ENCODE peak calls at places on chromosomes 12 and 14, in eight cellular contexts. X, H, W, E, S, F, I and T are unnamed samples.

GRCh38 chr12:89556976-89557375 is 31.1 kb upstream of the POC1B start:
- DNase-seq in F (no peak), X (no peak), S (no peak), H (no peak), I (no peak), E (no peak), W (no peak), T (no peak)

GRCh38 chr14:57008534-57008933 is 198.3 kb upstream of the OTX2 start:
- DNase-seq in H (no peak), W (no peak), F (no peak), E (no peak), I (no peak), X (no peak), S (no peak), T (no peak)

GRCh38 chr12:116864371-116865160 is 16.7 kb downstream of the HRK start:
- DNase-seq in W (no peak), E (no peak), H (no peak), X (no peak), S (no peak), I (no peak), F (no peak), T (no peak)

GRCh38 chr14:69325646-69326265 is 65.8 kb downstream of the GALNT16 start:
- DNase-seq in F (peak), S (no peak), E (peak), W (peak), I (peak), X (no peak), H (no peak), T (no peak)

GRCh38 chr14:73467800-73468199 is 9.5 kb upstream of the NUMB start:
- DNase-seq in X (no peak), I (no peak), F (no peak), W (no peak), S (no peak), H (no peak), E (no peak), T (no peak)

GRCh38 chr12:100857418-100857817 is 62.8 kb downstream of the ANO4 start:
- DNase-seq in H (no peak), I (no peak), S (no peak), W (no peak), X (no peak), F (no peak), E (no peak), T (no peak)

GRCh38 chr12:77947326-77947725 is 116.6 kb downstream of the NAV3 start:
- DNase-seq in X (no peak), E (no peak), W (no peak), I (no peak), H (no peak), F (no peak), S (no peak), T (no peak)

GRCh38 chr12:76633415-76633814 is 73.8 kb upstream of the OSBPL8 start:
- DNase-seq in S (no peak), I (no peak), E (no peak), F (peak), H (no peak), W (no peak), X (no peak), T (no peak)

GRCh38 chr14:64388533-64389243 is 535 bp downstream of the MTHFD1 start:
- DNase-seq in S (peak), H (peak), I (no peak), E (no peak), W (no peak), F (peak), X (no peak), T (no peak)

GRCh38 chr14:97390031-97390729 is 593.0 kb downstream of the VRK1 start:
- DNase-seq in H (no peak), S (no peak), W (no peak), I (no peak), E (peak), X (no peak), F (no peak), T (no peak)

GRCh38 chr14:34684578-34684977 is 29.8 kb downstream of the CFL2 start:
- DNase-seq in S (no peak), X (no peak), F (no peak), E (no peak), I (no peak), W (no peak), H (no peak), T (no peak)

GRCh38 chr14:73058923-73059311 is 583 bp downstream of the RBM25 start:
- DNase-seq in S (no peak), H (no peak), I (peak), F (peak), X (no peak), W (no peak), E (no peak), T (peak)

GRCh38 chr12:11595080-11595479 is 54.4 kb upstream of the ETV6 start:
- DNase-seq in X (no peak), S (no peak), H (no peak), W (no peak), F (no peak), I (no peak), E (no peak), T (no peak)

GRCh38 chr12:112126000-112126431 is 656 bp downstream of the TRAFD1 start:
- DNase-seq in I (no peak), X (no peak), W (no peak), S (no peak), H (no peak), E (no peak), F (peak), T (no peak)

GRCh38 chr12:1932264-1932777 is 13.9 kb upstream of the CACNA2D4 start:
- DNase-seq in W (no peak), F (peak), E (peak), H (peak), I (no peak), X (no peak), S (peak), T (no peak)
- H3K4me3 ChIP-seq in W (no peak), F (no peak), E (no peak), H (no peak), I (no peak), X (no peak), S (no peak), T (no peak)

GRCh38 chr12:28967426-28967825 is 181.7 kb upstream of the FAR2 start:
- DNase-seq in E (no peak), X (no peak), H (no peak), F (no peak), I (no peak), W (no peak), S (no peak), T (no peak)

GRCh38 chr12:28966049-28966778 is 182.9 kb upstream of the FAR2 start:
- DNase-seq in E (peak), S (peak), X (no peak), I (no peak), F (no peak), H (peak), W (peak), T (no peak)

GRCh38 chr12:28961948-28962384 is 187.1 kb upstream of the FAR2 start:
- DNase-seq in X (no peak), F (no peak), W (no peak), I (no peak), H (no peak), S (no peak), E (no peak), T (no peak)

GRCh38 chr12:28958553-28959195 is 190.4 kb upstream of the FAR2 start:
- DNase-seq in S (no peak), I (no peak), E (no peak), H (no peak), W (no peak), F (no peak), X (no peak), T (no peak)

GRCh38 chr12:28963554-28963953 is 185.5 kb upstream of the FAR2 start:
- DNase-seq in X (no peak), W (no peak), F (no peak), H (no peak), S (no peak), E (no peak), I (no peak), T (no peak)
- TF ChIP-seq CTCF in X (no peak), W (no peak), F (peak), H (no peak), S (no peak), E (no peak), I (peak), T (peak)

DNA sequence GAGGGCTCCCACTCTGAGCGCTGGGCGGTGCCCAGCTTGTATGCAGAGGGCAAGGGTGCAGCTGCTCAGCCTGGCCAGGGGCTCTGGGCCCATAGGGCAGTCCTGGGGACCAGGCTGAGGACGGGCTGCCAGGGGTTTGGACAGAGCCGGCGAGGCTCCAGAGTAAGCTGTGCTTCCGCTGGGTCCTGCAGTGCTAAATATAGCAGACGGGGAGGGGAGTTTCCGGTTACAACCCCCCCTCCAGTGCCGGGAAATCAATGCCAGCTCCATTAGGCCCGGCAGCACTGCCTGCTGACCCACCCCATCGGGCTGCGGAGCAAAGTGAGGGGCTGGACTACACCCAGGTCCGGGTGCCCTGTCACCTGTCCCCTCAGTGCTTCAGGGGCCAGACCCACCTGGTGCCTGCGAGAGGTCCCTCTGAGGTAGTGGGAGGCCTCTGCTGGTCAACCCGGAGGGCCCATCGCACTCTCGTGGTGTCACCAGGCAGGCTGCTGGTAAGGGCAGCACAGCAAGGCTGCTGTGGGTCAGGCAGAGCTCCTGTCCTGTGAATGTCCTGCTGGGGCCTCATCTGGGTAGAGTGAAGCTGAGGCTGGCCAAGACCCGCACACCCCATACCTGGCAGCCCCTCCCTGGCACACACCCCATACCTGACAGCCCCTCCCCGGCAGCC is 2.6 kb upstream of the JAG2 start:
- DNase-seq in I (no peak), X (no peak), F (no peak), H (peak), E (no peak), W (no peak), S (no peak), T (no peak)
- TF ChIP-seq EP300 in I (no peak), X (no peak), F (no peak), H (no peak), E (no peak), W (no peak), S (no peak), T (no peak)

GRCh38 chr12:57243521-57244305 is 7.3 kb downstream of the STAC3 start:
- DNase-seq in S (peak), W (peak), I (peak), X (no peak), E (peak), F (peak), H (peak), T (no peak)
- H3K4me3 ChIP-seq in S (no peak), W (peak), I (peak), X (peak), E (peak), F (peak), H (peak), T (peak)